ENCODE peak calls at places on chromosomes 5 and 9, in five cellular contexts. K is heart right ventricle, F is RWPE2, V is testis, J is tibial artery. U is an unnamed sample.
A peak's percentile ranks its signal among the peaks of the same experiment; 100 is the strongest.

GRCh38 chr5:99000878-99001277 is 72.1 kb upstream of the CHD1 start:
- DNase-seq in K (no peak), V (no peak), F (no peak), J (no peak), U (no peak)

GRCh38 chr5:40378431-40379175 is 301.1 kb upstream of the PTGER4 start:
- DNase-seq in F (no peak), V (no peak), J (no peak), K (no peak), U (no peak)

GRCh38 chr5:68087866-68088265 is 127.7 kb upstream of the PIK3R1 start:
- DNase-seq in V (peak; percentile 65), J (no peak), K (no peak), F (no peak), U (no peak)

GRCh38 chr5:81425569-81425968 is 31.6 kb upstream of the ACOT12 start:
- DNase-seq in F (no peak), V (no peak), K (no peak), J (no peak), U (no peak)

GRCh38 chr5:132677191-132677590 is 3.4 kb downstream of the IL4 start:
- DNase-seq in J (peak; percentile 63), F (peak; percentile 89), K (no peak), V (peak; percentile 65), U (peak; percentile 55)

GRCh38 chr9:138099803-138100598 is 222.4 kb downstream of the CACNA1B start:
- DNase-seq in K (peak; percentile 51), F (no peak), J (no peak), V (peak; percentile 11), U (no peak)

GRCh38 chr5:89728750-89729149 is 680.8 kb downstream of the CETN3 start:
- DNase-seq in J (peak; percentile 70), K (no peak), V (peak; percentile 60), F (no peak), U (no peak)

GRCh38 chr9:97744710-97745708 is 47.9 kb upstream of the XPA start:
- DNase-seq in J (no peak), K (no peak), F (no peak), V (no peak), U (no peak)

GRCh38 chr5:79346420-79346824 is 110.5 kb downstream of the JMY start:
- DNase-seq in K (no peak), V (no peak), J (no peak), F (no peak), U (no peak)

GRCh38 chr5:123099514-123100151 is 10.6 kb downstream of the PRDM6 start:
- DNase-seq in F (peak; percentile 72), V (no peak), K (peak; percentile 17), J (no peak), U (peak; percentile 57)

GRCh38 chr5:142982821-142983200 is 212.6 kb downstream of the ARHGAP26 start:
- DNase-seq in K (no peak), F (no peak), V (no peak), J (no peak), U (peak; percentile 54)

GRCh38 chr9:88197016-88197415 is 58.7 kb upstream of the SPATA31C2 start:
- DNase-seq in V (no peak), K (no peak), J (peak; percentile 35), F (no peak), U (peak; percentile 41)

DNA sequence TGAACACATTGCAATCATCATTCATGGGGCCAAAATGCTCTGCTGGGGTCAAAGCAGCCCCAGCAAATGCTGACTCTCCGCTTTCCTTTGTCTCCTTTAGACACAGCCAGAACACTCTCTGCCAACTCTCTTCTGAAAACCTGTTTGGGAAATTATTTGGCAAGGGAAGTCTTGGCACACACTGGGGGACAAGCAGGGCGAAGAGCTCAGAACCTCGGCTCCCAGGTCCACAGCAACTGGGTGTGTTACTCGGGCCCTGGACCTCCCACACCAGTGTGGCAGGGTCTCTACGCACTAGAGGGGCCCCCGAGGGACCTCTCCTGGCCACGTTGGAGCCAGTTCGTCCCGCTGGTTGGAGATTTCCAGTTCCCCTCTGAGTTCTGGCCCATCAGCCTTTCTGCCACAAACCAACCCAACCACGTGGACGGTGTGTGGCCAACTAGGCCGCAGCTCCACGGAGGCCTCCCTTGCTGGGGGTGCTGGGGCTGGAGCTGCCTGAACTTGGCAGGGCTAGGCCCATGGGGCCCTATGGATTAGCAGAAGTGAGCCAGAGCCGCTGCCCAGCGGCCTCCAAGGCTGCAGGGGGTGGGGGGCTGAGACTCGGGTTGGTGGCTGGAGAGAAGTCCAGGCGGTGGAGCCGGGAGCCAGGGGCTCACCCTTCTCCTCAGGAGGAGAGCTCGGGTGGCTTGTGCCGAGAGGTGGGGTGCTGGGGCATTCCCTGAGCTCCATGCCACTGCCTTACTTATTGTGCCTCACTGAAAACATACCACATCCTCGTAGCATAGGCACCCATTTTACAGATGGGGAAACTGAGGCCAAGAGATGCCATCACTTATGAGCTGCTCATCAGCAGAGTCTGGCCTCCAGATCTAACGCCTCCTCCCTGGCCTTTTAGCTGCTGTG is 46.8 kb upstream of the RNU6ATAC start:
- DNase-seq in V (peak; percentile 73), F (peak; percentile 49), K (peak; percentile 43), J (peak; percentile 53), U (no peak)
- H3K27ac ChIP-seq in V (no peak overlapping the region), F (no peak overlapping the region), K (peak overlapping the region; percentile 71), J (peak overlapping the region; percentile 41), U (no peak overlapping the region)

GRCh38 chr5:17221843-17222614 is 4.6 kb downstream of the BASP1 start:
- DNase-seq in V (no peak), K (no peak), J (no peak), F (no peak), U (no peak)
- H3K27ac ChIP-seq in V (no peak overlapping the region), K (no peak overlapping the region), J (peak overlapping the region; percentile 17), F (peak overlapping the region; percentile 92), U (no peak overlapping the region)

GRCh38 chr5:138138949-138139775 is at the start of gene NME5:
- DNase-seq in F (no peak), K (peak; percentile 61), V (peak; percentile 90), J (peak; percentile 30), U (peak; percentile 76)
- H3K27ac ChIP-seq in F (no peak within 1 kb of the TSS), K (no peak within 1 kb of the TSS), V (peak within 1 kb of the TSS; percentile 5), J (no peak within 1 kb of the TSS), U (no peak within 1 kb of the TSS)

GRCh38 chr9:33329996-33330395 is 39.7 kb downstream of the NFX1 start:
- DNase-seq in V (no peak), F (no peak), K (no peak), J (no peak), U (no peak)
- H3K27ac ChIP-seq in V (no peak overlapping the region), F (peak overlapping the region; percentile 94), K (peak overlapping the region; percentile 30), J (peak overlapping the region; percentile 49), U (no peak overlapping the region)